ENCODE peak calls at places on chromosomes 5 and 9, in six cellular contexts. P, N, J, A, H and T are unnamed samples.

GRCh38 chr9:132809677-132810076 is 68.4 kb downstream of the AK8 start:
- DNase-seq in A (no peak), J (no peak), H (no peak), N (no peak), P (no peak), T (no peak)

GRCh38 chr9:131874447-131874846 is 134.6 kb upstream of the RAPGEF1 start:
- DNase-seq in H (no peak), A (no peak), P (peak), N (no peak), J (no peak), T (no peak)

GRCh38 chr5:149839761-149840160 is 104.8 kb downstream of the PDE6A start:
- DNase-seq in A (no peak), J (peak), N (peak), H (no peak), P (no peak), T (no peak)

GRCh38 chr5:107735558-107735957 is 64.8 kb upstream of the EFNA5 start:
- DNase-seq in H (no peak), P (no peak), N (no peak), A (no peak), J (no peak), T (no peak)

GRCh38 chr5:131430794-131431193 is 166.9 kb downstream of the CDC42SE2 start:
- DNase-seq in J (no peak), A (no peak), P (no peak), N (peak), H (no peak), T (no peak)

GRCh38 chr9:134710912-134711311 is 69.3 kb downstream of the COL5A1 start:
- DNase-seq in J (no peak), P (no peak), N (no peak), A (no peak), H (no peak), T (no peak)

GRCh38 chr9:131621551-131622321 is 76.4 kb downstream of the PRRT1B start:
- DNase-seq in H (no peak), J (no peak), A (no peak), N (no peak), P (no peak), T (no peak)

GRCh38 chr9:112341741-112342140 is 8.3 kb upstream of the PTBP3 start:
- DNase-seq in N (peak), A (no peak), J (no peak), H (no peak), P (no peak), T (peak)

GRCh38 chr9:126839301-126839700 is 21.1 kb upstream of the ZBTB34 start:
- DNase-seq in N (no peak), H (no peak), A (no peak), P (no peak), J (no peak), T (no peak)

DNA sequence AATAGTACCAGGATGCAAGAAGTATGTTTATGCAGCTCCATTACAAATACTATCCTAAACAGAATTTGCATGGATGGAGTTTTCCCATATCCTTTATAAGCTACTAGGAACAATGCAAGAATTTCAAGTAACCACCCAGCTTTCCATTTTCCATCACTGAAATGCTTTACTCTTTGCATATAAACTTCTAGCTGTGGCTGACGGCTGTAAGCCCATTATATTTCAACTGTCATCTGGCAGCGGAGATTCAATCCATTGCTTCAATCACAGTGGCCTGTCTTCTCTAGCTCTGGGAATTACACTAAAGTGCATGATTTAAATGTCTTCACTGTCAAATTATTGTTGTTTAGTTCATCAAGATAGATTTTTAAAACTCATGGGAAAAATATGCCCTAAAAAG is 64.2 kb upstream of the PAM start:
- DNase-seq in P (no peak), N (no peak), A (no peak), H (no peak), J (no peak), T (no peak)
- TF ChIP-seq EZH2phosphoT487 in P (no peak), N (no peak), A (no peak), H (no peak), J (no peak), T (no peak)

DNA sequence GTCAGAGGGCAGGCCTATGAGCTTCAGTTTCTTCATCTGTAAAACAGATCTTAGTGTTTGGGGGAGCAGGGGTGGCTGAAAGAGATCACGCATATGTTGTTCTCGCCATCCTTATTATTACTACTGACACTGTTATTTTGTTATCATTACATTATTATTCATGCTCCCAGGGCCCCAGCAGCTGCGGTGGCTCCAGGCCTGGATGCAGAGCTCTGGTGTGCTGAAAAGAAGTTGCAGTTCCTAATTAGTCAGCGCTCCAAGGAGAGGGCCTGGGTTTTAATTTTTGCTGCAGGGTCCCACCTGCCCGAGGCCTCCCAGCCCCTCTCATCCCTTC is 19.5 kb downstream of the CXXC5 start:
- DNase-seq in H (no peak), N (peak), A (no peak), P (no peak), J (peak), T (no peak)
- H3K9ac ChIP-seq in H (peak), N (peak), A (peak), P (no peak), J (peak), T (peak)

GRCh38 chr5:181217111-181217804 is 5.8 kb upstream of the TRIM41 start:
- DNase-seq in A (no peak), P (peak), H (peak), J (peak), N (peak), T (peak)
- H3K27ac ChIP-seq in A (peak), P (no peak), H (peak), J (peak), N (peak), T (no peak)

GRCh38 chr5:62649476-62650113 is 71.0 kb downstream of the LRRC70 start:
- DNase-seq in A (no peak), N (no peak), P (no peak), H (peak), J (peak), T (no peak)
- TF ChIP-seq EZH2phosphoT487 in A (no peak), N (no peak), P (no peak), H (no peak), J (no peak), T (no peak)